ENCODE peak calls at places on chromosomes 3 and 15, in four cellular contexts. One of them, this sample, is unnamed.

GRCh38 chr3:123071146-123071545 is 4.3 kb downstream of the PDIA5 start:
- DNase-seq in right atrium auricular region: no peak
- DNase-seq in A549: peak; percentile 44
- DNase-seq in ascending aorta: peak; percentile 24
- DNase-seq in this sample: no peak

GRCh38 chr15:87599616-87600015 is 656.9 kb downstream of the NTRK3 start:
- DNase-seq in A549: no peak
- DNase-seq in right atrium auricular region: no peak
- DNase-seq in ascending aorta: no peak
- DNase-seq in this sample: no peak

GRCh38 chr15:52031542-52031941 is 12.5 kb downstream of the MAPK6 start:
- DNase-seq in A549: no peak
- DNase-seq in right atrium auricular region: no peak
- DNase-seq in ascending aorta: no peak
- DNase-seq in this sample: no peak

GRCh38 chr15:78255421-78256043 is 8.8 kb upstream of the DNAJA4 start:
- DNase-seq in ascending aorta: no peak
- DNase-seq in A549: no peak
- DNase-seq in right atrium auricular region: no peak
- DNase-seq in this sample: no peak

GRCh38 chr3:39013289-39013688 is 38.5 kb downstream of the SCN11A start:
- DNase-seq in A549: no peak
- DNase-seq in right atrium auricular region: no peak
- DNase-seq in ascending aorta: no peak
- DNase-seq in this sample: no peak

GRCh38 chr3:13470894-13471574 is 9.1 kb upstream of the HDAC11 start:
- DNase-seq in ascending aorta: no peak
- DNase-seq in A549: no peak
- DNase-seq in right atrium auricular region: no peak
- DNase-seq in this sample: no peak

GRCh38 chr3:134317106-134317947 is 56.9 kb downstream of the AMOTL2 start:
- DNase-seq in A549: no peak
- DNase-seq in ascending aorta: peak; percentile 72
- DNase-seq in right atrium auricular region: peak; percentile 52
- DNase-seq in this sample: no peak

GRCh38 chr3:191331443-191331842 is 1.1 kb upstream of the UTS2B start:
- DNase-seq in A549: no peak
- DNase-seq in ascending aorta: no peak
- DNase-seq in right atrium auricular region: no peak
- DNase-seq in this sample: no peak

GRCh38 chr3:78848392-78849288 is 919.2 kb downstream of the ROBO1 start:
- DNase-seq in right atrium auricular region: no peak
- DNase-seq in ascending aorta: no peak
- DNase-seq in A549: no peak
- DNase-seq in this sample: no peak

GRCh38 chr15:88621789-88622604 is 857 bp downstream of the AEN start:
- DNase-seq in A549: peak; percentile 62
- DNase-seq in right atrium auricular region: no peak
- DNase-seq in ascending aorta: peak; percentile 59
- DNase-seq in this sample: no peak

GRCh38 chr3:57100046-57100695 is 39.7 kb downstream of the SPATA12 start:
- DNase-seq in A549: peak; percentile 33
- DNase-seq in ascending aorta: peak; percentile 84
- DNase-seq in right atrium auricular region: peak; percentile 87
- DNase-seq in this sample: no peak

GRCh38 chr3:50210510-50211367 is 5.7 kb downstream of the SLC38A3 start:
- DNase-seq in ascending aorta: no peak
- DNase-seq in right atrium auricular region: no peak
- DNase-seq in A549: no peak
- DNase-seq in this sample: no peak

GRCh38 chr3:87553058-87553457 is 276.7 kb upstream of the POU1F1 start:
- DNase-seq in A549: no peak
- DNase-seq in ascending aorta: no peak
- DNase-seq in right atrium auricular region: no peak
- DNase-seq in this sample: no peak

GRCh38 chr15:88257311-88257901 is 867 bp upstream of the NTRK3 start:
- DNase-seq in ascending aorta: no peak
- DNase-seq in A549: no peak
- DNase-seq in right atrium auricular region: no peak
- DNase-seq in this sample: peak; percentile 56

GRCh38 chr3:11213810-11214450 is 58.3 kb upstream of the ATG7 start:
- DNase-seq in A549: no peak
- DNase-seq in right atrium auricular region: no peak
- DNase-seq in ascending aorta: no peak
- DNase-seq in this sample: no peak

GRCh38 chr3:11211531-11212300 is 57.4 kb downstream of the HRH1 start:
- DNase-seq in A549: no peak
- DNase-seq in right atrium auricular region: no peak
- DNase-seq in ascending aorta: peak; percentile 71
- DNase-seq in this sample: no peak

GRCh38 chr3:11212301-11212613 is 58.0 kb downstream of the HRH1 start:
- DNase-seq in right atrium auricular region: no peak
- DNase-seq in ascending aorta: peak; percentile 68
- DNase-seq in A549: no peak
- DNase-seq in this sample: no peak

GRCh38 chr3:11214451-11214987 is 57.7 kb upstream of the ATG7 start:
- DNase-seq in right atrium auricular region: no peak
- DNase-seq in A549: no peak
- DNase-seq in ascending aorta: no peak
- DNase-seq in this sample: no peak

DNA sequence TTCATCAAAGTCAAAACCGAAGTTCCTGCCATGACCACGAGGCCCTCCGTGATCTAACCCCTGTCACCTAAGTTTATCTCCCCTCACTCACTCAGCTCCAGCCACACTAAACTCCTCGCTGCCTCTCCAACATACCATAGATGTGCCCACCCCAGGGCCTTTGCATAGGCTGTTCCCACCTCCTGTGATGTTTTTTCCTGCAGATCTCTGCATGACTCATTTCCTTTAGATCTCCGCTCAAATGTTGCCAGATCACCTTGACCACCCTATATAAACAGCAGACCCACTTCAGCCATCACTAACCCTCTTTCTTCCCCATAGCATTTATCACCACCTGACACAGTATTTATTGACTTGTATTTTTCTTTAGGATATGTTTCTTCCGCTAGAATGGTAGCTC is 58.5 kb downstream of the HRH1 start:
- DNase-seq in ascending aorta: no peak
- DNase-seq in right atrium auricular region: no peak
- DNase-seq in A549: no peak
- DNase-seq in this sample: no peak
- H3K27ac ChIP-seq in ascending aorta: peak overlapping the region; percentile 85
- H3K27ac ChIP-seq in right atrium auricular region: no peak overlapping the region
- H3K27ac ChIP-seq in A549: peak overlapping the region; percentile 69
- H3K27ac ChIP-seq in this sample: no peak overlapping the region

GRCh38 chr3:53218136-53218535 is 37.7 kb downstream of the TKT start:
- DNase-seq in right atrium auricular region: no peak
- DNase-seq in ascending aorta: no peak
- DNase-seq in A549: no peak
- DNase-seq in this sample: no peak
- H3K27ac ChIP-seq in right atrium auricular region: no peak overlapping the region
- H3K27ac ChIP-seq in ascending aorta: no peak overlapping the region
- H3K27ac ChIP-seq in A549: peak overlapping the region; percentile 26
- H3K27ac ChIP-seq in this sample: no peak overlapping the region

GRCh38 chr3:170962426-170962825 is 54.0 kb upstream of the EIF5A2 start:
- DNase-seq in A549: no peak
- DNase-seq in ascending aorta: no peak
- DNase-seq in right atrium auricular region: no peak
- DNase-seq in this sample: no peak
- H3K27ac ChIP-seq in A549: peak overlapping the region; percentile 72
- H3K27ac ChIP-seq in ascending aorta: no peak overlapping the region
- H3K27ac ChIP-seq in right atrium auricular region: no peak overlapping the region
- H3K27ac ChIP-seq in this sample: peak overlapping the region; percentile 74

GRCh38 chr15:29799859-29800258 is 22.4 kb downstream of the TJP1 start:
- DNase-seq in A549: no peak
- DNase-seq in ascending aorta: no peak
- DNase-seq in right atrium auricular region: no peak
- DNase-seq in this sample: no peak
- H3K27ac ChIP-seq in A549: no peak overlapping the region
- H3K27ac ChIP-seq in ascending aorta: no peak overlapping the region
- H3K27ac ChIP-seq in right atrium auricular region: no peak overlapping the region
- H3K27ac ChIP-seq in this sample: no peak overlapping the region

GRCh38 chr3:184750684-184751083 is 38.8 kb upstream of the MAGEF1 start:
- DNase-seq in A549: no peak
- DNase-seq in ascending aorta: no peak
- DNase-seq in right atrium auricular region: no peak
- DNase-seq in this sample: no peak

GRCh38 chr3:184749168-184749744 is 37.4 kb upstream of the MAGEF1 start:
- DNase-seq in ascending aorta: no peak
- DNase-seq in right atrium auricular region: no peak
- DNase-seq in A549: no peak
- DNase-seq in this sample: no peak

GRCh38 chr3:184752361-184752760 is 40.5 kb upstream of the MAGEF1 start:
- DNase-seq in ascending aorta: no peak
- DNase-seq in A549: no peak
- DNase-seq in right atrium auricular region: no peak
- DNase-seq in this sample: no peak

GRCh38 chr3:184748219-184749135 is 36.6 kb upstream of the MAGEF1 start:
- DNase-seq in ascending aorta: no peak
- DNase-seq in right atrium auricular region: no peak
- DNase-seq in A549: peak; percentile 21
- DNase-seq in this sample: no peak

GRCh38 chr3:184751204-184751809 is 39.4 kb upstream of the MAGEF1 start:
- DNase-seq in A549: no peak
- DNase-seq in right atrium auricular region: no peak
- DNase-seq in ascending aorta: no peak
- DNase-seq in this sample: no peak
- H3K27ac ChIP-seq in A549: no peak overlapping the region
- H3K27ac ChIP-seq in right atrium auricular region: no peak overlapping the region
- H3K27ac ChIP-seq in ascending aorta: no peak overlapping the region
- H3K27ac ChIP-seq in this sample: no peak overlapping the region

GRCh38 chr3:45198264-45199260 is 27.5 kb downstream of the TMEM158 start:
- DNase-seq in ascending aorta: no peak
- DNase-seq in A549: no peak
- DNase-seq in right atrium auricular region: no peak
- DNase-seq in this sample: no peak
- H3K27ac ChIP-seq in ascending aorta: peak overlapping the region; percentile 45
- H3K27ac ChIP-seq in A549: peak overlapping the region; percentile 83
- H3K27ac ChIP-seq in right atrium auricular region: no peak overlapping the region
- H3K27ac ChIP-seq in this sample: no peak overlapping the region

GRCh38 chr3:64956619-64957018 is 268.8 kb upstream of the ADAMTS9 start:
- DNase-seq in right atrium auricular region: no peak
- DNase-seq in A549: no peak
- DNase-seq in ascending aorta: no peak
- DNase-seq in this sample: no peak

GRCh38 chr3:64957639-64958038 is 269.8 kb upstream of the ADAMTS9 start:
- DNase-seq in A549: no peak
- DNase-seq in right atrium auricular region: no peak
- DNase-seq in ascending aorta: no peak
- DNase-seq in this sample: no peak

GRCh38 chr3:64954995-64955636 is 267.3 kb upstream of the ADAMTS9 start:
- DNase-seq in A549: no peak
- DNase-seq in right atrium auricular region: no peak
- DNase-seq in ascending aorta: peak; percentile 77
- DNase-seq in this sample: no peak

GRCh38 chr3:64958187-64958586 is 270.4 kb upstream of the ADAMTS9 start:
- DNase-seq in A549: no peak
- DNase-seq in right atrium auricular region: no peak
- DNase-seq in ascending aorta: no peak
- DNase-seq in this sample: no peak
- H3K27ac ChIP-seq in A549: no peak overlapping the region
- H3K27ac ChIP-seq in right atrium auricular region: peak overlapping the region; percentile 40
- H3K27ac ChIP-seq in ascending aorta: peak overlapping the region; percentile 31
- H3K27ac ChIP-seq in this sample: no peak overlapping the region

GRCh38 chr15:72229076-72229946 is 1.7 kb downstream of the PKM start:
- DNase-seq in right atrium auricular region: no peak
- DNase-seq in ascending aorta: no peak
- DNase-seq in A549: no peak
- DNase-seq in this sample: no peak

GRCh38 chr15:72230197-72231065 is 559 bp downstream of the PKM start:
- DNase-seq in right atrium auricular region: peak; percentile 90
- DNase-seq in ascending aorta: peak; percentile 94
- DNase-seq in A549: peak; percentile 74
- DNase-seq in this sample: peak; percentile 83

GRCh38 chr15:72227720-72228119 is 3.3 kb downstream of the PKM start:
- DNase-seq in ascending aorta: no peak
- DNase-seq in A549: no peak
- DNase-seq in right atrium auricular region: no peak
- DNase-seq in this sample: no peak

GRCh38 chr15:72229947-72230196 is 1.1 kb downstream of the PKM start:
- DNase-seq in right atrium auricular region: no peak
- DNase-seq in A549: no peak
- DNase-seq in ascending aorta: no peak
- DNase-seq in this sample: no peak

DNA sequence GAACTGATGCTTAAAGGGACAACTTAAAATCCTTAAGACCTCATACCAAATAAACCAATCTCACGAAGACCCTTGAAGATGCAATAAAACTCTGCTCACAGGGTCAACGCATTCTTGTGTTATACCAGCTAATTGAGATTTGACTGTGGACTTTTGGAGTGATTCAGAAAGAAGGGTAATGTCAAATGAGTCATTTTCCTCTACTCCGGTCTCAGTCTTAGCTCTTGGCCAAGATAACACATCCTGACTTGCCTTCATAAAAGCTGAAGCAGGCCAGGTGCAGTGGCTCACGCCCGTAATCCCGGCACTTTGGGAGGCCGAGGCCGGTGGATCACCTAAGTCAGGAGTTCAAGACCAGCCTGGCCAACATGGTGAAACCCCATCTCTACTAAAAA is 3.8 kb downstream of the PKM start:
- DNase-seq in A549: no peak
- DNase-seq in right atrium auricular region: no peak
- DNase-seq in ascending aorta: no peak
- DNase-seq in this sample: no peak
- H3K27ac ChIP-seq in A549: peak overlapping the region; percentile 97
- H3K27ac ChIP-seq in right atrium auricular region: peak overlapping the region; percentile 70
- H3K27ac ChIP-seq in ascending aorta: peak overlapping the region; percentile 99
- H3K27ac ChIP-seq in this sample: peak overlapping the region; percentile 36

DNA sequence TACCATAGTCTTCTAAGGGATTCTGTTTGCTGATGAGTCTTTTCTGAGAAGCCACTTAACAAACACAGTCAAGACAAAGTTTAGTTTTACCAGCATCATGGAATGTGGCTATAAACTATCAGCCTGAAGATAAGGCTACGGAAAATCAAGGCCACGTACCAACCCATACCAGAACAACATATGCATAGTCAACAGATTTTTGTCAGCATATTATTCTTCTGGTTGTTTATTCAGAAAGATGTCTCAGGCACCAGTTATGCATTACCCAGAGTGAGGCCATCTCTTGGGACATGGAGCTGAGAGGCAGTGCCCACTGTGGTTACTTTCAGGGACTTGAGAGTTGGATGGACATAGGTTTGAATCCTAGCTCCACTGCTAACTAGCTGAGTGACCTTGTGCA is 60.4 kb downstream of the SOX2 start:
- DNase-seq in right atrium auricular region: no peak
- DNase-seq in ascending aorta: no peak
- DNase-seq in A549: no peak
- DNase-seq in this sample: no peak
- H3K27ac ChIP-seq in right atrium auricular region: no peak overlapping the region
- H3K27ac ChIP-seq in ascending aorta: no peak overlapping the region
- H3K27ac ChIP-seq in A549: no peak overlapping the region
- H3K27ac ChIP-seq in this sample: no peak overlapping the region

This sample was measured in caudate nucleus.